ENCODE peak calls at places on chromosomes 5 and 9, in ten cellular contexts. P, H, K, D, Y, O, Z, B, N and A are unnamed samples.

GRCh38 chr5:88203977-88204735 is 64.5 kb downstream of the TMEM161B start:
- DNase-seq in P (no peak), H (no peak), K (no peak), D (no peak), Y (no peak), O (no peak), Z (no peak), B (no peak), N (no peak), A (no peak)

GRCh38 chr5:151150484-151151262 is 6.9 kb downstream of the ANXA6 start:
- DNase-seq in P (peak; percentile 73), H (no peak), K (no peak), D (no peak), Y (no peak), O (peak; percentile 31), Z (no peak), B (peak; percentile 89), N (peak; percentile 50), A (peak; percentile 61)

GRCh38 chr5:115770466-115770865 is 46.0 kb downstream of the CDO1 start:
- DNase-seq in P (no peak), H (peak; percentile 21), K (no peak), D (peak; percentile 31), Y (peak; percentile 27), O (peak; percentile 25), Z (peak; percentile 38), B (no peak), N (no peak), A (no peak)

GRCh38 chr5:57445006-57445714 is 37.5 kb downstream of the ACTBL2 start:
- DNase-seq in P (no peak), H (no peak), K (no peak), D (no peak), Y (no peak), O (no peak), Z (no peak), B (no peak), N (no peak), A (no peak)

GRCh38 chr5:29402270-29402669 is 1791.2 kb upstream of the CDH6 start:
- DNase-seq in P (no peak), H (no peak), K (no peak), D (no peak), Y (no peak), O (no peak), Z (no peak), B (no peak), N (no peak), A (no peak)

GRCh38 chr5:68214472-68215207 is 916 bp upstream of the PIK3R1 start:
- DNase-seq in P (no peak), H (peak; percentile 3), K (no peak), D (no peak), Y (no peak), O (no peak), Z (no peak), B (no peak), N (no peak), A (no peak)

GRCh38 chr9:91659529-91660294 is 236.1 kb upstream of the NFIL3 start:
- DNase-seq in P (peak; percentile 22), H (peak; percentile 16), K (no peak), D (no peak), Y (no peak), O (no peak), Z (peak; percentile 62), B (no peak), N (no peak), A (no peak)

GRCh38 chr5:35672995-35673394 is 55.3 kb downstream of the SPEF2 start:
- DNase-seq in P (no peak), H (no peak), K (no peak), D (no peak), Y (no peak), O (no peak), Z (no peak), B (no peak), N (no peak), A (no peak)

GRCh38 chr5:167970002-167970401 is 321.4 kb upstream of the WWC1 start:
- DNase-seq in P (no peak), H (no peak), K (no peak), D (no peak), Y (no peak), O (no peak), Z (no peak), B (no peak), N (no peak), A (no peak)

GRCh38 chr5:120432861-120433260 is 31.2 kb upstream of the PRR16 start:
- DNase-seq in P (no peak), H (no peak), K (no peak), D (no peak), Y (no peak), O (no peak), Z (no peak), B (no peak), N (no peak), A (no peak)

GRCh38 chr9:93492327-93492726 is 38.9 kb upstream of the FAM120AOS start:
- DNase-seq in P (no peak), H (no peak), K (no peak), D (no peak), Y (no peak), O (no peak), Z (no peak), B (no peak), N (no peak), A (no peak)

GRCh38 chr5:149271717-149272558 is at the start of gene AFAP1L1:
- DNase-seq in P (peak; percentile 45), H (peak; percentile 57), K (peak; percentile 69), D (peak; percentile 6), Y (no peak), O (peak; percentile 29), Z (no peak), B (peak; percentile 82), N (no peak), A (peak; percentile 48)

GRCh38 chr5:52859619-52860018 is 71.9 kb downstream of the ITGA1 start:
- DNase-seq in P (no peak), H (no peak), K (no peak), D (no peak), Y (no peak), O (no peak), Z (no peak), B (no peak), N (no peak), A (no peak)

GRCh38 chr9:34114436-34114835 is 12.1 kb downstream of the DCAF12 start:
- DNase-seq in P (no peak), H (no peak), K (no peak), D (no peak), Y (no peak), O (no peak), Z (no peak), B (no peak), N (no peak), A (no peak)

GRCh38 chr9:120579750-120580590 is at the start of gene CDK5RAP2:
- DNase-seq in P (peak; percentile 95), H (peak; percentile 98), K (peak; percentile 86), D (peak; percentile 96), Y (peak; percentile 92), O (peak; percentile 96), Z (peak; percentile 91), B (peak; percentile 98), N (peak; percentile 88), A (peak; percentile 95)

GRCh38 chr5:178324481-178325310 is 92.1 kb upstream of the PHYKPL start:
- DNase-seq in P (no peak), H (no peak), K (no peak), D (no peak), Y (no peak), O (no peak), Z (no peak), B (peak; percentile 57), N (no peak), A (no peak)

GRCh38 chr5:75234251-75234650 is 2.4 kb downstream of the ANKRD31 start:
- DNase-seq in P (no peak), H (no peak), K (no peak), D (no peak), Y (no peak), O (no peak), Z (no peak), B (no peak), N (no peak), A (no peak)

GRCh38 chr5:150560401-150561191 is 52.7 kb downstream of the NDST1 start:
- DNase-seq in P (peak; percentile 95), H (peak; percentile 83), K (peak; percentile 99), D (peak; percentile 82), Y (peak; percentile 56), O (peak; percentile 92), Z (peak; percentile 87), B (peak; percentile 93), N (peak; percentile 42), A (peak; percentile 93)

DNA sequence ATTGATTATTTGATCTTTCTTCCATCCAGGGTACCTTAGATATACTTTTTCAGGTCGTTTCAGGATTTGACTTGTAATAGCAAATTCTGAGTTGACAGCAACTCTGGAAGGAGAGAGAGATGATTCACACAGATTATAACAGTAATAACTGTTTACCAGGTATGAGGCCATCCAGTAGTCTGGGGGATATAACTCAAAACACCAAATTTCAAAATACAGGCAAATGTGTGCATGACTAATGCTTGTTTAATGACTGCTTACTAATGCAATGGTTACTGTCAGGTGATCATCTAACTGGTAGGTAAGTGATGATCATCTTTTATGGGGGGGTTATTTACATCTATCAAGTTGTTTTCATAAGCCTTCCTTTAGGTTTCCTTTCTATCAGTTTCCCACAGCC is 412.3 kb downstream of the MAT2B start:
- DNase-seq in P (no peak), H (no peak), K (no peak), D (no peak), Y (no peak), O (no peak), Z (no peak), B (no peak), N (no peak), A (no peak)
- TF ChIP-seq CTCF in P (no peak), H (no peak), K (no peak), D (no peak), Y (no peak), O (no peak), Z (no peak), B (no peak), N (no peak), A (no peak)

GRCh38 chr5:22560115-22560514 is 293.0 kb downstream of the CDH12 start:
- DNase-seq in P (no peak), H (peak; percentile 12), K (no peak), D (no peak), Y (no peak), O (no peak), Z (no peak), B (no peak), N (no peak), A (no peak)
- TF ChIP-seq EP300 in P (no peak), H (no peak), K (no peak), D (no peak), Y (no peak), O (no peak), Z (no peak), B (no peak), N (no peak), A (no peak)

GRCh38 chr5:155735388-155735787 is 591.6 kb upstream of the SGCD start:
- DNase-seq in P (no peak), H (no peak), K (no peak), D (no peak), Y (no peak), O (no peak), Z (no peak), B (no peak), N (no peak), A (no peak)
- TF ChIP-seq POLR2A in P (no peak), H (no peak), K (no peak), D (no peak), Y (no peak), O (no peak), Z (no peak), B (no peak), N (no peak), A (no peak)

GRCh38 chr9:108813951-108814601 is 41.7 kb downstream of the ACTL7B start:
- DNase-seq in P (no peak), H (peak; percentile 63), K (no peak), D (peak; percentile 58), Y (peak; percentile 19), O (no peak), Z (no peak), B (no peak), N (no peak), A (no peak)
- TF ChIP-seq CTCF in P (no peak), H (peak; percentile 68), K (peak; percentile 43), D (peak; percentile 68), Y (peak; percentile 42), O (no peak), Z (no peak), B (no peak), N (peak; percentile 5), A (no peak)